ENCODE peak calls at places on chromosomes 12 and 14, in nine cellular contexts. H is OCI-LY7, L is fibroblast of pulmonary artery, C is AG04449, M is fibroblast of mammary gland, Q is neural progenitor cell, Y is fibroblast of villous mesenchyme, F is GM23338, U is kidney epithelial cell. R is an unnamed sample.

GRCh38 chr14:94003397-94003796 is 6.3 kb downstream of the CCDC197 start:
- DNase-seq in M (no peak), F (no peak), Y (no peak), Q (no peak), C (no peak), U (no peak), L (no peak), H (no peak), R (no peak)

GRCh38 chr12:110844551-110845395 is 2.0 kb upstream of the CCDC63 start:
- DNase-seq in H (no peak), M (peak), F (no peak), Q (no peak), L (peak), Y (no peak), U (no peak), C (no peak), R (no peak)

GRCh38 chr12:6570264-6570887 is 2.3 kb upstream of the NOP2 start:
- DNase-seq in L (peak), F (peak), Q (peak), C (no peak), H (peak), U (no peak), Y (peak), M (peak), R (no peak)

GRCh38 chr14:83147006-83147405 is 1613.4 kb upstream of the SEL1L start:
- DNase-seq in Q (no peak), F (no peak), M (peak), C (no peak), L (no peak), H (no peak), U (no peak), Y (peak), R (no peak)

GRCh38 chr12:107450541-107450940 is 235.1 kb upstream of the PWP1 start:
- DNase-seq in F (peak), M (no peak), U (no peak), C (no peak), L (no peak), H (peak), Q (peak), Y (no peak), R (no peak)

GRCh38 chr12:131749618-131750315 is 38.9 kb downstream of the SFSWAP start:
- DNase-seq in H (no peak), C (no peak), M (no peak), Y (no peak), L (no peak), Q (no peak), U (no peak), F (no peak), R (no peak)

GRCh38 chr14:39841088-39841487 is 408.9 kb upstream of the FBXO33 start:
- DNase-seq in U (no peak), H (no peak), C (no peak), Y (no peak), Q (no peak), M (peak), L (no peak), F (no peak), R (no peak)

GRCh38 chr12:70660620-70661219 is 23.5 kb upstream of the PTPRB start:
- DNase-seq in H (no peak), Y (peak), F (no peak), L (peak), C (peak), U (peak), Q (no peak), M (peak), R (no peak)

GRCh38 chr12:43836455-43836989 is 641 bp downstream of the TMEM117 start:
- DNase-seq in H (no peak), U (no peak), L (peak), Q (no peak), Y (peak), C (no peak), F (no peak), M (peak), R (no peak)

GRCh38 chr14:53044486-53044885 is 93.6 kb upstream of the FERMT2 start:
- DNase-seq in Y (peak), L (peak), F (no peak), H (no peak), M (peak), Q (no peak), U (no peak), C (peak), R (no peak)

GRCh38 chr14:81341405-81342180 is 58.5 kb downstream of the STON2 start:
- DNase-seq in F (no peak), M (peak), Q (no peak), H (no peak), L (no peak), U (no peak), C (no peak), Y (no peak), R (no peak)

GRCh38 chr14:91065266-91065665 is 4.8 kb upstream of the RPS6KA5 start:
- DNase-seq in F (no peak), M (peak), Q (no peak), L (no peak), Y (no peak), H (no peak), C (no peak), U (no peak), R (no peak)
- H3K4me3 ChIP-seq in F (no peak), M (no peak), Q (no peak), L (no peak), Y (no peak), H (no peak), C (no peak), U (no peak), R (no peak)

GRCh38 chr14:106276326-106277267 is 750.2 kb downstream of the TMEM121 start:
- DNase-seq in M (no peak), F (no peak), U (no peak), H (no peak), Q (no peak), L (no peak), C (no peak), Y (no peak), R (no peak)
- H3K4me3 ChIP-seq in M (no peak), F (no peak), U (no peak), H (no peak), Q (no peak), L (no peak), C (no peak), Y (no peak), R (no peak)

DNA sequence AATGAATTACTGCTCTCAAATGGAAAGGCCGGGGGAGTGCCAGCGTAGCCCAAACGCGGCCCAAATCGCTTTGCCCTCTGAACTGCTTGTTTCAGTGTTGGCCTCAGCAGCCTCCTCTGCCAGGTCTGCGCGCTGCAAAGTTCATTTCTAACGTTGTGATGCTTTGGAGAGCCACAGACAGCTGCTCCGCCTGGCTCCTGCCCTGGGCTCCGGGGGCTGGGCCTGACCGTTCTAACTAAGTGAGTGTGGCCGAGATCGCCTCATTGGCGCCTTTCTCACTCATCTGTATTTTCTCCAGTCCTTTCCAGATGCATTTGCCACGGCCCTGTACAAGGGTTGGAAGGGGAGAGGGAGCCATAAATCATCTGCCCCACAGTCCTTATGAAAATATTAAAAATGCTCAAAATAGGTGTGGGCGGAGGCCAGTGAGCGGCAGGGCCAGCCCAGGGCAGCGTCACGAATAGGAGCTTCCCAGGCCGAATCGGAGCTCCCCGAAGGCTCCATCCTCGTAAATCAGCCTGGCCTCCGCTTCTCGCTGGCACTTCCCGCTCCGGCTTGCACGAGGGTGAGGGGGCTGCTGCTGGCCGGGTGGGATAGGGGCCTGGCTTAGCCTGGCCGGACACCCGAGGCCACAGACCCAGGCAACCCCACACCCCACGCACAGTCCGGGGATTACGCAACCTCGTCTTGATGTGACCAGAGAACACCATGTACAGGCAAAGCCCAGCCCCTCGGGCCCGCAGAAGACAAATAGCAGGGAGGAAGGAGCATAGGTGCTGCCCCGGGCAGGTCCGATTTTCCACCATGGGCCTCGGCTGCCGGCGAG is 196.6 kb upstream of the DIO3 start:
- DNase-seq in U (no peak), H (no peak), M (peak), C (no peak), Q (peak), F (no peak), L (no peak), Y (peak), R (no peak)
- H3K4me3 ChIP-seq in U (no peak), H (no peak), M (peak), C (no peak), Q (no peak), F (no peak), L (no peak), Y (peak), R (peak)

GRCh38 chr14:68210729-68211299 is 391.2 kb downstream of the RAD51B start:
- DNase-seq in C (peak), M (peak), Y (peak), L (peak), F (no peak), H (peak), U (peak), Q (no peak), R (no peak)
- H3K4me3 ChIP-seq in C (peak), M (no peak), Y (peak), L (no peak), F (no peak), H (peak), U (no peak), Q (no peak), R (no peak)

GRCh38 chr12:39906237-39906636 is 199.6 kb downstream of the SLC2A13 start:
- DNase-seq in C (no peak), Y (no peak), H (no peak), L (no peak), U (no peak), M (no peak), F (no peak), Q (no peak), R (no peak)
- H3K4me3 ChIP-seq in C (no peak), Y (no peak), H (no peak), L (no peak), U (no peak), M (no peak), F (no peak), Q (no peak), R (no peak)

GRCh38 chr12:113314121-113314529 is 20.8 kb downstream of the SLC8B1 start:
- DNase-seq in L (peak), Q (no peak), H (no peak), Y (no peak), F (no peak), C (no peak), U (peak), M (peak), R (no peak)
- H3K4me3 ChIP-seq in L (no peak), Q (no peak), H (no peak), Y (no peak), F (no peak), C (no peak), U (no peak), M (no peak), R (no peak)

GRCh38 chr12:122726056-122726558 is 4.5 kb downstream of the HCAR1 start:
- DNase-seq in M (no peak), H (no peak), Y (no peak), F (peak), L (no peak), C (no peak), U (peak), Q (no peak), R (no peak)

GRCh38 chr12:122732170-122732569 is 1.5 kb upstream of the HCAR1 start:
- DNase-seq in Q (no peak), M (no peak), U (no peak), Y (no peak), H (no peak), C (no peak), F (no peak), L (no peak), R (no peak)

GRCh38 chr12:122732611-122733010 is 2.0 kb upstream of the HCAR1 start:
- DNase-seq in U (no peak), C (no peak), Y (no peak), Q (no peak), H (no peak), F (no peak), M (no peak), L (no peak), R (no peak)

GRCh38 chr12:122730215-122731014 is at the start of gene HCAR1:
- DNase-seq in H (no peak), Q (peak), M (peak), U (no peak), Y (peak), C (no peak), F (no peak), L (peak), R (no peak)

GRCh38 chr12:122729583-122730214 is 945 bp downstream of the HCAR1 start:
- DNase-seq in Q (no peak), Y (no peak), F (no peak), H (no peak), L (no peak), C (no peak), U (no peak), M (no peak), R (no peak)
- H3K4me3 ChIP-seq in Q (no peak), Y (peak), F (no peak), H (no peak), L (no peak), C (no peak), U (no peak), M (peak), R (no peak)